ENCODE peak calls at places on chromosomes 2 and 18, in six cellular contexts. Y is stomach, F is HCT116, I is coronary artery, L is GM23338, Z is WERI-Rb-1. G is an unnamed sample.

GRCh38 chr18:58639751-58640427 is 11.0 kb upstream of the ALPK2 start:
- DNase-seq in F (no peak), Z (no peak), I (no peak), Y (no peak), L (peak; percentile 68), G (peak; percentile 62)

GRCh38 chr2:54559593-54560145 is 103.5 kb downstream of the SPTBN1 start:
- DNase-seq in Z (no peak), Y (no peak), L (peak; percentile 38), F (no peak), I (no peak), G (peak; percentile 81)

GRCh38 chr2:56217106-56217505 is 33.3 kb downstream of the CCDC85A start:
- DNase-seq in Y (no peak), L (peak; percentile 61), F (no peak), Z (no peak), I (no peak), G (no peak)

GRCh38 chr2:1707771-1708351 is 36.5 kb downstream of the PXDN start:
- DNase-seq in Y (no peak), Z (no peak), I (peak; percentile 88), L (peak; percentile 83), F (no peak), G (peak; percentile 98)

GRCh38 chr2:30293303-30293912 is 62.1 kb downstream of the LBH start:
- DNase-seq in L (no peak), F (peak; percentile 28), Y (no peak), Z (no peak), I (no peak), G (peak; percentile 77)

GRCh38 chr2:160306985-160307384 is 106.9 kb upstream of the ITGB6 start:
- DNase-seq in Y (no peak), I (no peak), F (no peak), L (no peak), Z (no peak), G (peak; percentile 100)

GRCh38 chr2:205865794-205866490 is 183.6 kb downstream of the NRP2 start:
- DNase-seq in I (no peak), L (no peak), F (no peak), Z (no peak), Y (no peak), G (no peak)

GRCh38 chr2:170396799-170397459 is 219.0 kb downstream of the MYO3B start:
- DNase-seq in Y (no peak), I (no peak), L (peak; percentile 30), Z (no peak), F (no peak), G (peak; percentile 8)

GRCh38 chr2:23850564-23851256 is 76.2 kb downstream of the ATAD2B start:
- DNase-seq in F (no peak), Z (no peak), I (no peak), Y (no peak), L (no peak), G (no peak)

GRCh38 chr18:58009166-58009565 is 34.9 kb upstream of the NEDD4L start:
- DNase-seq in F (no peak), Y (no peak), Z (no peak), I (no peak), L (no peak), G (peak; percentile 69)

GRCh38 chr2:42327125-42327524 is 33.9 kb downstream of the COX7A2L start:
- DNase-seq in L (peak; percentile 29), Y (no peak), I (no peak), F (no peak), Z (no peak), G (no peak)

GRCh38 chr2:192265751-192266150 is 71.0 kb upstream of the TMEFF2 start:
- DNase-seq in I (no peak), Y (no peak), L (no peak), Z (no peak), F (no peak), G (peak; percentile 67)

GRCh38 chr2:123696799-123697410 is 328.2 kb upstream of the CNTNAP5 start:
- DNase-seq in Y (no peak), F (no peak), I (no peak), L (no peak), Z (no peak), G (no peak)

GRCh38 chr2:42827647-42828486 is 35.5 kb upstream of the HAAO start:
- DNase-seq in Z (peak; percentile 94), Y (peak; percentile 93), I (peak; percentile 91), F (peak; percentile 72), L (peak; percentile 95), G (peak; percentile 87)

GRCh38 chr2:28093308-28093707 is 202.8 kb downstream of the BABAM2 start:
- DNase-seq in Y (no peak), L (no peak), F (no peak), Z (no peak), I (no peak), G (no peak)

GRCh38 chr18:49250819-49251388 is 209.5 kb downstream of the DYM start:
- DNase-seq in F (no peak), Z (peak; percentile 38), L (peak; percentile 50), Y (no peak), I (no peak), G (peak; percentile 60)

GRCh38 chr2:85862426-85862825 is 26.4 kb downstream of the ST3GAL5 start:
- DNase-seq in Y (no peak), Z (no peak), I (no peak), F (no peak), L (no peak), G (no peak)

GRCh38 chr2:196431076-196431475 is 208.4 kb upstream of the CCDC150 start:
- DNase-seq in Z (no peak), F (no peak), Y (no peak), I (no peak), L (no peak), G (peak; percentile 76)

GRCh38 chr2:20231159-20231558 is 6.2 kb upstream of the SDC1 start:
- DNase-seq in F (no peak), L (no peak), Z (peak; percentile 8), Y (no peak), I (no peak), G (no peak)

GRCh38 chr2:149899390-149899789 is 311.8 kb upstream of the MMADHC start:
- DNase-seq in L (peak; percentile 33), F (no peak), I (no peak), Z (peak; percentile 36), Y (no peak), G (no peak)

GRCh38 chr2:10552220-10552870 is 104.2 kb upstream of the ODC1 start:
- DNase-seq in F (no peak), Z (no peak), L (no peak), Y (no peak), I (no peak), G (peak; percentile 21)

GRCh38 chr2:184402381-184402780 is 195.9 kb upstream of the ZNF804A start:
- DNase-seq in F (no peak), I (no peak), Z (no peak), Y (no peak), L (no peak), G (no peak)

GRCh38 chr2:48287971-48288370 is 242.0 kb upstream of the STON1 start:
- DNase-seq in I (no peak), L (no peak), Y (no peak), Z (no peak), F (no peak), G (no peak)

GRCh38 chr18:28952339-28952738 is 775.4 kb upstream of the CDH2 start:
- DNase-seq in Z (no peak), Y (no peak), I (no peak), L (no peak), F (no peak), G (no peak)

GRCh38 chr2:30191831-30192271 is 39.5 kb upstream of the LBH start:
- DNase-seq in Y (peak; percentile 11), Z (peak; percentile 3), L (no peak), I (no peak), F (no peak), G (no peak)

GRCh38 chr18:70363861-70364260 is 75.0 kb downstream of the SOCS6 start:
- DNase-seq in F (peak; percentile 72), I (no peak), Z (no peak), Y (no peak), L (no peak), G (peak; percentile 74)

GRCh38 chr2:225276207-225276606 is 123.3 kb upstream of the NYAP2 start:
- DNase-seq in Y (no peak), L (no peak), F (no peak), Z (peak; percentile 13), I (no peak), G (no peak)

GRCh38 chr2:72833084-72833714 is 7.4 kb upstream of the EXOC6B start:
- DNase-seq in Z (no peak), I (no peak), Y (no peak), F (no peak), L (peak; percentile 32), G (no peak)

GRCh38 chr2:6487805-6488204 is 377.9 kb downstream of the CMPK2 start:
- DNase-seq in L (no peak), Z (no peak), I (no peak), F (no peak), Y (no peak), G (no peak)

GRCh38 chr2:228657807-228658402 is 476.4 kb upstream of the SPHKAP start:
- DNase-seq in I (no peak), L (peak; percentile 62), F (peak; percentile 24), Z (no peak), Y (no peak), G (peak; percentile 74)

GRCh38 chr2:98736464-98736889 is 5.5 kb upstream of the MGAT4A start:
- DNase-seq in I (no peak), Z (no peak), F (no peak), L (no peak), Y (no peak), G (no peak)
- H3K4me3 ChIP-seq in I (no peak overlapping the region), Z (no peak overlapping the region), F (no peak overlapping the region), L (no peak overlapping the region), Y (no peak overlapping the region), G (no peak overlapping the region)

DNA sequence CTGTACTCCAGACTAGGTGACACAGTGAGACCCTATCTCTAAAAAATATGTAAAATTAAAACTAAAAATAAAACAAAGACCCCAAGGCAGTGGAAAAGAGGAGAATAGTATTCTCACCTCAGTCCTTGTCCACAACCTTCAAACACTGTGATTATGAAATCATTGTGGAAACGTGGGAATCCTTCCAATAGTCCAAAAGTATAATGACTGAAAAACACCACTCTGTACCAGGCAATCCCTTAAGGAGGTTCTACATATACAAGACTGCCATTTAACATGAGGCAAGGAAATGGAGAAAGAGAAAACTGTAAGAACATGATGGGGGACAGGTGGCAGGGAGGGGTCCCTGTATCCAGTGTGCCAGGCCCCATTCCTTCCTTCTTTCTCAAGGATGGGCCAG is 66.1 kb downstream of the ACVR1 start:
- DNase-seq in Z (no peak), Y (no peak), L (no peak), F (no peak), I (no peak), G (no peak)
- TF ChIP-seq CTCF in Z (no peak), Y (no peak), L (no peak), F (no peak), I (no peak), G (no peak)

GRCh38 chr2:168810235-168810634 is 7.8 kb downstream of the NOSTRIN start:
- DNase-seq in F (no peak), Y (no peak), L (peak; percentile 13), Z (no peak), I (no peak), G (no peak)
- H3K4me3 ChIP-seq in F (no peak overlapping the region), Y (no peak overlapping the region), L (no peak overlapping the region), Z (no peak overlapping the region), I (no peak overlapping the region), G (no peak overlapping the region)

GRCh38 chr2:162266468-162266754 is 23.2 kb upstream of the FAP start:
- DNase-seq in I (no peak), Z (no peak), F (no peak), Y (no peak), L (no peak), G (peak; percentile 51)
- TF ChIP-seq CTCF in I (no peak), Z (no peak), F (no peak), Y (no peak), L (no peak), G (peak; percentile 23)

DNA sequence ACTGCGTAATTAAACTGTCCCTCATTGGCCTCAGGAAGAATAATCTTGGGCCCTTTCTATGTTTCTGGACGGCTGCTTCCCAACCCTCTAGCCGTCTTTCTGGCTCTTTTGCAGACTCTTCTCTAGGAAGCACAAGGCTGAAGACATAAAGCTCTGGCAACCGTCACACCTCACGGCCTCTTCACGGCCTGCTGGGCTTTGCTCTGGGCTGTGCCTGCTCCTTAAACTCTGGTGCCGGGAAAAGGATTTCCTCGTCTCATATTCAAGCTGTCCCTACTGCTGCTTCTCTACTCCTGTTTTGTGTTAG is 36.0 kb upstream of the WIPF1 start:
- DNase-seq in F (no peak), I (no peak), Z (peak; percentile 15), L (no peak), Y (no peak), G (peak; percentile 46)
- H3K4me3 ChIP-seq in F (no peak overlapping the region), I (peak overlapping the region; percentile 48), Z (no peak overlapping the region), L (no peak overlapping the region), Y (peak overlapping the region; percentile 15), G (no peak overlapping the region)